ENCODE peak calls at places on chromosomes 1 and 21, in five cellular contexts. P is GM23338, E is fibroblast of lung, S is HCT116, G is HepG2. B is an unnamed sample.

GRCh38 chr1:2533356-2533755 is 3.3 kb upstream of the HES5 start:
- DNase-seq in P (no peak), E (no peak), S (no peak), G (no peak), B (no peak)

GRCh38 chr1:119372493-119373086 is 4.0 kb downstream of the HAO2 start:
- DNase-seq in P (peak), E (peak), S (peak), G (peak), B (no peak)

GRCh38 chr1:15684042-15684461 is at the start of gene PLEKHM2:
- DNase-seq in P (peak), E (peak), S (no peak), G (no peak), B (peak)

GRCh38 chr1:203954788-203955552 is 93.6 kb downstream of the SNRPE start:
- DNase-seq in P (peak), E (no peak), S (peak), G (no peak), B (no peak)

GRCh38 chr1:205285391-205286101 is 36.0 kb downstream of the NUAK2 start:
- DNase-seq in P (no peak), E (peak), S (no peak), G (no peak), B (peak)

GRCh38 chr1:72366473-72366872 is 84.1 kb upstream of the NEGR1 start:
- DNase-seq in P (no peak), E (peak), S (no peak), G (peak), B (peak)

GRCh38 chr1:154806333-154806732 is 63.7 kb downstream of the KCNN3 start:
- DNase-seq in P (no peak), E (no peak), S (no peak), G (no peak), B (no peak)

GRCh38 chr1:34547043-34547674 is 207.7 kb upstream of the GJB5 start:
- DNase-seq in P (peak), E (no peak), S (peak), G (peak), B (no peak)

GRCh38 chr1:244350027-244350426 is 101.7 kb downstream of the ADSS2 start:
- DNase-seq in P (no peak), E (no peak), S (no peak), G (no peak), B (no peak)

GRCh38 chr1:26225033-26225831 is 8.8 kb upstream of the CEP85 start:
- DNase-seq in P (peak), E (peak), S (no peak), G (peak), B (no peak)

GRCh38 chr1:170623171-170623570 is 40.8 kb upstream of the PRRX1 start:
- DNase-seq in P (no peak), E (peak), S (peak), G (no peak), B (no peak)

GRCh38 chr1:205014772-205015171 is 28.2 kb upstream of the CNTN2 start:
- DNase-seq in P (no peak), E (no peak), S (no peak), G (no peak), B (no peak)

GRCh38 chr1:17919525-17920439 is 164.6 kb downstream of the ACTL8 start:
- DNase-seq in P (peak), E (peak), S (peak), G (no peak), B (peak)

GRCh38 chr21:35390013-35390776 is 341.1 kb upstream of the RUNX1 start:
- DNase-seq in P (no peak), E (peak), S (no peak), G (no peak), B (peak)

GRCh38 chr1:194289569-194290266 is 1103.3 kb upstream of the B3GALT2 start:
- DNase-seq in P (peak), E (no peak), S (no peak), G (no peak), B (no peak)

GRCh38 chr1:28359592-28360239 is 9.8 kb upstream of the PHACTR4 start:
- DNase-seq in P (peak), E (peak), S (no peak), G (peak), B (peak)

DNA sequence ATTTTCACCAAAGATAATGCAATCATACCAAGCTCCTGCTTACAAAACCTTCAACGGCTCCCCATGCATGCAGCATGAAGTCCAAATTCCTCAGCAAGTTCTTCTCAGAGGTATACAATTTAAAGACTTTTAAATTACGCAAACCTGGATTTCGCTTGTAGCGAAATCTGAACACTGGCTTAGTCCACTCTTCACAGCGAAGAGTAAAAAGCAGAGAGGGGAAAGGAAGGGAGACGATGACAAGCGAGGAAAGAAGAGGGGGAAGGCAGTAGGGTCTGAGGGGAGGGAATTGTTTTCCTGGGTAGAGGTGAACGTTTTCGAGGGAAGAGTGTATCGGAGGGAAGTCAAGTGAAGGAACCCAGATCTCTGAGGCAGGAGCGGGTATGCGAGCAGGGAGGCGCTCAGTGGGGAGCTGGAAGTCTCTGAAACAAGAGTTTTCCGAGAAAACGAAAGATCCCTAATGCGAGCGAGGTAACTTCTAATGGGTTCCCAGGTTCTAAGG is 791 bp downstream of the TESK2 start:
- DNase-seq in P (peak), E (peak), S (no peak), G (no peak), B (no peak)
- TF ChIP-seq EZH2 in P (no peak), E (no peak), S (no peak), G (no peak), B (no peak)

GRCh38 chr1:84996846-84997666 is at the start of gene MCOLN2:
- DNase-seq in P (peak), E (peak), S (no peak), G (no peak), B (no peak)
- TF ChIP-seq EZH2 in P (no peak), E (no peak), S (no peak), G (no peak), B (no peak)

DNA sequence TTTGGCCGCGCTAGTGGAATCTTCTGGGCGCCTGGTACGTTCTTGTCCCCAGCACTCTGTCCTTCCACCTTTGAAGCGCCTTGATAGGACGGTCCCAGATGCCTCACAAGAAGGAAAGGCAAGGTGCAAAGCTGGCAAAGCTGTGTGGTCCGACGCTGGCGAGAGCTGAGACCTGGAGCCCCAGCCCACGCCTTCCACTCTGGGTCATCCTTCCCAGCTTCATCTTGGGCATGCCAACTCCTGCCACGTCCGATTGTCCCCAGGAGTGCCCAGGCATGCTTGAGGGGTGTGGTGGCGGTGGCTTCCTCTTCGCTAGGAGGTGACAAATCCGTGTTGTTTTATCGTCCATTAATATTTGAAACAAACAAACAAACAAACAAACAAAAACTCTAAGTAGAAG is 123.9 kb upstream of the DPYD start:
- DNase-seq in P (peak), E (no peak), S (no peak), G (no peak), B (no peak)
- TF ChIP-seq EZH2 in P (peak), E (no peak), S (no peak), G (no peak), B (no peak)

GRCh38 chr1:157195521-157196244 is 57.5 kb upstream of the ETV3 start:
- DNase-seq in P (no peak), E (no peak), S (no peak), G (no peak), B (no peak)
- TF ChIP-seq EZH2 in P (no peak), E (no peak), S (no peak), G (no peak), B (no peak)

GRCh38 chr21:22842875-22843274 is 1844.7 kb downstream of the NCAM2 start:
- DNase-seq in P (peak), E (no peak), S (no peak), G (no peak), B (no peak)
- TF ChIP-seq EZH2 in P (no peak), E (no peak), S (no peak), G (no peak), B (no peak)

GRCh38 chr1:160427625-160428024 is 27.3 kb downstream of the VANGL2 start:
- DNase-seq in P (no peak), E (no peak), S (no peak), G (no peak), B (no peak)
- TF ChIP-seq EZH2 in P (no peak), E (no peak), S (no peak), G (no peak), B (no peak)

GRCh38 chr1:168876830-168877229 is 147.8 kb upstream of the DPT start:
- DNase-seq in P (no peak), E (no peak), S (no peak), G (no peak), B (no peak)
- TF ChIP-seq EZH2 in P (no peak), E (no peak), S (no peak), G (no peak), B (no peak)